ENCODE peak calls at places on chromosome 13, in five cellular contexts. One of them, this sample, is unnamed.

GRCh38 chr13:82947121-82948077 is 934.9 kb downstream of the SLITRK1 start:
- DNase-seq in naive thymus-derived CD8-positive, alpha-beta T cell: no peak
- DNase-seq in EL: peak; percentile 63
- DNase-seq in left kidney: peak; percentile 23
- DNase-seq in WTC11: no peak
- DNase-seq in this sample: no peak

GRCh38 chr13:73602295-73602694 is 531.9 kb downstream of the KLF12 start:
- DNase-seq in naive thymus-derived CD8-positive, alpha-beta T cell: no peak
- DNase-seq in EL: peak; percentile 26
- DNase-seq in left kidney: no peak
- DNase-seq in WTC11: no peak
- DNase-seq in this sample: no peak

GRCh38 chr13:28093871-28094270 is 6.5 kb downstream of the FLT3 start:
- DNase-seq in WTC11: no peak
- DNase-seq in left kidney: no peak
- DNase-seq in naive thymus-derived CD8-positive, alpha-beta T cell: no peak
- DNase-seq in EL: no peak
- DNase-seq in this sample: no peak

GRCh38 chr13:98214008-98214643 is 37.1 kb upstream of the RNF113B start:
- DNase-seq in left kidney: peak; percentile 86
- DNase-seq in EL: peak; percentile 71
- DNase-seq in WTC11: peak; percentile 16
- DNase-seq in naive thymus-derived CD8-positive, alpha-beta T cell: no peak
- DNase-seq in this sample: no peak

GRCh38 chr13:110897024-110897423 is 17.8 kb downstream of the ANKRD10 start:
- DNase-seq in naive thymus-derived CD8-positive, alpha-beta T cell: no peak
- DNase-seq in WTC11: no peak
- DNase-seq in left kidney: no peak
- DNase-seq in EL: no peak
- DNase-seq in this sample: no peak

GRCh38 chr13:51590966-51591627 is 6.8 kb downstream of the WDFY2 start:
- DNase-seq in naive thymus-derived CD8-positive, alpha-beta T cell: no peak
- DNase-seq in EL: peak; percentile 96
- DNase-seq in WTC11: no peak
- DNase-seq in left kidney: peak; percentile 56
- DNase-seq in this sample: no peak

GRCh38 chr13:20901668-20902437 is 693 bp downstream of the XPO4 start:
- DNase-seq in naive thymus-derived CD8-positive, alpha-beta T cell: no peak
- DNase-seq in left kidney: peak; percentile 83
- DNase-seq in EL: peak; percentile 48
- DNase-seq in WTC11: peak; percentile 28
- DNase-seq in this sample: no peak

GRCh38 chr13:45016792-45017425 is 27.6 kb downstream of the GPALPP1 start:
- DNase-seq in EL: no peak
- DNase-seq in naive thymus-derived CD8-positive, alpha-beta T cell: no peak
- DNase-seq in WTC11: no peak
- DNase-seq in left kidney: no peak
- DNase-seq in this sample: no peak

GRCh38 chr13:44432595-44432994 is 59.0 kb downstream of the SERP2 start:
- DNase-seq in EL: no peak
- DNase-seq in left kidney: no peak
- DNase-seq in WTC11: no peak
- DNase-seq in naive thymus-derived CD8-positive, alpha-beta T cell: no peak
- DNase-seq in this sample: no peak

GRCh38 chr13:21717817-21718216 is 46.9 kb downstream of the FGF9 start:
- DNase-seq in naive thymus-derived CD8-positive, alpha-beta T cell: no peak
- DNase-seq in left kidney: peak; percentile 66
- DNase-seq in WTC11: peak; percentile 52
- DNase-seq in EL: peak; percentile 1
- DNase-seq in this sample: no peak

GRCh38 chr13:46386426-46386995 is 541 bp downstream of the RUBCNL start:
- DNase-seq in EL: no peak
- DNase-seq in naive thymus-derived CD8-positive, alpha-beta T cell: no peak
- DNase-seq in left kidney: peak; percentile 64
- DNase-seq in WTC11: no peak
- DNase-seq in this sample: no peak

GRCh38 chr13:99963832-99964339 is 7.7 kb downstream of the ZIC5 start:
- DNase-seq in naive thymus-derived CD8-positive, alpha-beta T cell: no peak
- DNase-seq in left kidney: no peak
- DNase-seq in EL: no peak
- DNase-seq in WTC11: no peak
- DNase-seq in this sample: no peak

GRCh38 chr13:110116072-110116487 is 190.9 kb downstream of the COL4A1 start:
- DNase-seq in naive thymus-derived CD8-positive, alpha-beta T cell: peak; percentile 25
- DNase-seq in WTC11: peak; percentile 82
- DNase-seq in left kidney: peak; percentile 81
- DNase-seq in EL: peak; percentile 64
- DNase-seq in this sample: no peak

This sample was measured in effector CD8-positive, alpha-beta T cell.